ENCODE peak calls at places on chromosomes 2 and 18, in eight cellular contexts. I is brain microvascular endothelial cell, P is IMR-90, U is tibial artery, M is GM20000, R is SK-N-SH, W is Peyer's patch, X is sigmoid colon. B is an unnamed sample.

GRCh38 chr18:56831988-56832387 is 180.8 kb downstream of the WDR7 start:
- DNase-seq in I (peak), P (peak), U (no peak), M (no peak), R (no peak), W (no peak), X (no peak), B (no peak)

GRCh38 chr2:175630319-175631246 is 371.5 kb downstream of the LNPK start:
- DNase-seq in I (no peak), P (no peak), U (no peak), M (no peak), R (no peak), W (no peak), X (no peak), B (no peak)

GRCh38 chr2:217952409-217952808 is 50.4 kb downstream of the TNS1 start:
- DNase-seq in I (no peak), P (no peak), U (peak), M (no peak), R (no peak), W (no peak), X (peak), B (peak)

GRCh38 chr2:152743004-152743403 is 24.6 kb downstream of the ARL6IP6 start:
- DNase-seq in I (no peak), P (no peak), U (no peak), M (peak), R (peak), W (no peak), X (no peak), B (no peak)

GRCh38 chr18:32714571-32715148 is 58.2 kb downstream of the KLHL14 start:
- DNase-seq in I (peak), P (peak), U (no peak), M (peak), R (peak), W (peak), X (no peak), B (no peak)

GRCh38 chr2:48356701-48357322 is 173.1 kb upstream of the STON1 start:
- DNase-seq in I (peak), P (peak), U (no peak), M (peak), R (peak), W (peak), X (no peak), B (no peak)

GRCh38 chr18:60663060-60663989 is 290.8 kb upstream of the MC4R start:
- DNase-seq in I (no peak), P (no peak), U (no peak), M (no peak), R (no peak), W (no peak), X (no peak), B (no peak)

GRCh38 chr2:158894572-158894971 is 73.9 kb upstream of the TANC1 start:
- DNase-seq in I (no peak), P (no peak), U (no peak), M (no peak), R (no peak), W (no peak), X (no peak), B (no peak)

GRCh38 chr2:164992818-164993217 is 37.5 kb upstream of the SLC38A11 start:
- DNase-seq in I (peak), P (peak), U (peak), M (peak), R (peak), W (peak), X (peak), B (no peak)

GRCh38 chr2:234967201-234967873 is 15.5 kb downstream of the SH3BP4 start:
- DNase-seq in I (no peak), P (no peak), U (no peak), M (no peak), R (no peak), W (no peak), X (peak), B (peak)

GRCh38 chr18:74083071-74083954 is 64.3 kb downstream of the FBXO15 start:
- DNase-seq in I (no peak), P (no peak), U (no peak), M (no peak), R (no peak), W (no peak), X (no peak), B (no peak)

GRCh38 chr2:234146087-234146826 is 95.8 kb downstream of the SPP2 start:
- DNase-seq in I (peak), P (peak), U (no peak), M (no peak), R (no peak), W (no peak), X (no peak), B (no peak)

GRCh38 chr2:88824951-88825350 is 133.5 kb downstream of the RPIA start:
- DNase-seq in I (no peak), P (no peak), U (no peak), M (no peak), R (no peak), W (no peak), X (no peak), B (no peak)

GRCh38 chr2:74513605-74514367 is 464 bp upstream of the TLX2 start:
- DNase-seq in I (no peak), P (no peak), U (no peak), M (peak), R (no peak), W (no peak), X (peak), B (no peak)

GRCh38 chr2:44120428-44120827 is 48.2 kb upstream of the PPM1B start:
- DNase-seq in I (peak), P (peak), U (no peak), M (no peak), R (no peak), W (no peak), X (no peak), B (peak)

GRCh38 chr2:218032336-218033171 is 29.8 kb upstream of the TNS1 start:
- DNase-seq in I (no peak), P (no peak), U (no peak), M (peak), R (peak), W (no peak), X (no peak), B (no peak)

GRCh38 chr2:16713011-16713423 is 47.4 kb upstream of the CYRIA start:
- DNase-seq in I (no peak), P (no peak), U (no peak), M (peak), R (no peak), W (peak), X (no peak), B (no peak)

GRCh38 chr18:57970356-57971095 is 73.5 kb upstream of the NEDD4L start:
- DNase-seq in I (no peak), P (no peak), U (no peak), M (no peak), R (no peak), W (no peak), X (no peak), B (no peak)

GRCh38 chr18:59769105-59769865 is 72.1 kb upstream of the CCBE1 start:
- DNase-seq in I (no peak), P (peak), U (peak), M (no peak), R (no peak), W (no peak), X (no peak), B (no peak)

GRCh38 chr18:63025251-63025710 is 294.3 kb downstream of the BCL2 start:
- DNase-seq in I (no peak), P (no peak), U (no peak), M (no peak), R (peak), W (no peak), X (no peak), B (no peak)

GRCh38 chr2:226969412-226969811 is 133.6 kb downstream of the RHBDD1 start:
- DNase-seq in I (no peak), P (peak), U (no peak), M (no peak), R (no peak), W (no peak), X (no peak), B (no peak)

GRCh38 chr18:13256444-13257305 is 38.1 kb downstream of the LDLRAD4 start:
- DNase-seq in I (no peak), P (no peak), U (peak), M (no peak), R (no peak), W (no peak), X (no peak), B (no peak)

GRCh38 chr2:178211460-178211859 is 17.1 kb downstream of the OSBPL6 start:
- DNase-seq in I (no peak), P (no peak), U (no peak), M (no peak), R (no peak), W (no peak), X (no peak), B (no peak)

GRCh38 chr2:178208336-178208735 is 14.0 kb downstream of the OSBPL6 start:
- DNase-seq in I (no peak), P (no peak), U (no peak), M (no peak), R (no peak), W (no peak), X (no peak), B (no peak)

GRCh38 chr2:178211943-178212342 is 17.6 kb downstream of the OSBPL6 start:
- DNase-seq in I (no peak), P (no peak), U (no peak), M (no peak), R (no peak), W (no peak), X (no peak), B (no peak)

GRCh38 chr2:178205853-178206516 is 11.7 kb downstream of the OSBPL6 start:
- DNase-seq in I (peak), P (peak), U (no peak), M (no peak), R (no peak), W (no peak), X (no peak), B (no peak)

DNA sequence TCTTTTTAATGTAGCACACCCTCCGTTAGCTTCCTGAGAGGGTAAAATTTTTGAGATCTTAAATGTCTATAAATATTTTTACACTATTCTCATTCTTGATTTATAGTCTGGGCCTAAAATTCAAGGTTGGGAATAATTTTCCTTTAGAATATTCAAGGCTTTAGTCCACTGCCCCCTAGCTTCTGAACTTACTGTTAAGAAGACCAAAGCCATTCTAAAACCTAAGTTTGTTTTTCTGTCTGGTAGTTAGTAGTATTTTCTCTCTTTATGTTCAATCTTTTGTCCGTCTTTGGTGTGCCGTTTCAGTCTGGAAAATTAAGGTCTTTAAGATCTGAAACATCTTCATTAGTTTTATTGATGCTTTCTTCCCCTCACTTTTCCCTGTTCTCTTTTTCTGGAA is 14.5 kb downstream of the OSBPL6 start:
- DNase-seq in I (no peak), P (peak), U (no peak), M (no peak), R (no peak), W (no peak), X (no peak), B (no peak)
- TF ChIP-seq CTCF in I (peak), P (peak), U (peak), M (no peak), R (peak), W (no peak), X (no peak), B (no peak)

GRCh38 chr2:238308177-238308576 is 12.1 kb upstream of the TRAF3IP1 start:
- DNase-seq in I (no peak), P (no peak), U (no peak), M (no peak), R (no peak), W (no peak), X (peak), B (no peak)
- TF ChIP-seq CTCF in I (peak), P (no peak), U (no peak), M (peak), R (peak), W (no peak), X (no peak), B (peak)

DNA sequence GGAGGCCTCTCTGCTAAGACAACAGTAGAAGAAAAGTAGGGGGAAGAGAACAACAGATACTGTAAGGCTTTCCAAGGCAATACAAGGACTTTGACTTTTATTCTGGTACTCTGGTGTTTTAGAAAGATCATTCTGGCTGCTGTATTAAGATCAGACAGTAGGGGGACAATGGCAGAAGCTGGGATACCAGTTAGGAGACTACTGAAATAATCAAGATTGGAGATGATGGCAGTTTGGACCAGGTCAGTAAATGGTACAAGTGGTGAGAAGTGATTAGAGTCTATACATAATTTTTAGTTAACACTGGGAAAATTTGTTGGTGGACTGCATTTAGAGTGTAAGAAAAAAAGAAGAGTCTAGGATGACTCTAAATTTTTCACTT is 139.7 kb downstream of the ROCK1 start:
- DNase-seq in I (peak), P (peak), U (no peak), M (peak), R (peak), W (no peak), X (no peak), B (no peak)
- TF ChIP-seq CTCF in I (peak), P (peak), U (peak), M (peak), R (peak), W (peak), X (peak), B (peak)

GRCh38 chr2:171882095-171882769 is 11.8 kb downstream of the SLC25A12 start:
- DNase-seq in I (no peak), P (peak), U (no peak), M (no peak), R (no peak), W (no peak), X (no peak), B (no peak)
- TF ChIP-seq CTCF in I (no peak), P (no peak), U (no peak), M (no peak), R (no peak), W (no peak), X (no peak), B (no peak)

GRCh38 chr2:85584857-85585780 is 888 bp downstream of the VAMP5 start:
- DNase-seq in I (no peak), P (peak), U (no peak), M (peak), R (peak), W (no peak), X (peak), B (no peak)

GRCh38 chr2:85584354-85584856 is at the start of gene VAMP5:
- DNase-seq in I (no peak), P (no peak), U (no peak), M (peak), R (peak), W (no peak), X (peak), B (no peak)

GRCh38 chr2:85582467-85582866 is 1.8 kb upstream of the VAMP5 start:
- DNase-seq in I (no peak), P (no peak), U (no peak), M (no peak), R (no peak), W (no peak), X (peak), B (no peak)

GRCh38 chr2:85585781-85586105 is 1.5 kb downstream of the VAMP5 start:
- DNase-seq in I (no peak), P (peak), U (no peak), M (no peak), R (no peak), W (no peak), X (no peak), B (no peak)

DNA sequence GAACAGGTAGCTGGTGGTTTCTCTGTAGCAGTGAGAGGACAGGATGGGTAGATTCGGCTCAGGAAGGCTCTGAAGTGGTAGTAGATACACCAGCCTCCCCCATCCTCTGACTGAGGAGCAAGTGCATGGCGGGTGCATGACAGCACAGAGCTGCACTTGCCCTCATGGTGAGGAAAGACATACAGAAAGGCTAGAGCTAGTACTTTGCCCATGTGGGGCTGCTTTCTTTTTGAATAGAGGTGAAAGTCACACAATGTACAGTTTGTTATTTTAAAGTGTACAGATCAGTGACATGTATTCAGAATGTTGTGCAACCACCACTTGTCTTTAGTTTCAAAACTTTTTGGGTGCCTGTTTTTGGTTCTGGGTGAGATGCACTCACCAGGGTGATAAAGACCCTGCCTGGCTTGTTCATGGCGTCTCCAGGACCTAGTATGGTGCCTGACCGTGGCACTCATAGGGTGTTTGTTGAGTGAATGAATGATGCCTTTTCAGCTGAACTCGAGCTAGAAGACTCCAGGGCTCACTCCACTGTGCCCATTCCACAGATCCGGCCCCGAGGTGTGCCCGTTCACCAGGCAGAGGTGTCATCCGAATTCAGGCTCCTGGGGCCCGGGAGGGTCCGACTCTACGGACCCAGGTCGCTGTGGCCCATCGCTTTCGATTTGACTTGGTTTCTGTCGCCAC is 421 bp upstream of the VAMP5 start:
- DNase-seq in I (no peak), P (no peak), U (no peak), M (no peak), R (no peak), W (peak), X (peak), B (no peak)
- TF ChIP-seq CTCF in I (no peak), P (no peak), U (no peak), M (no peak), R (no peak), W (no peak), X (no peak), B (no peak)

GRCh38 chr2:9796056-9796792 is 47.0 kb upstream of the TAF1B start:
- DNase-seq in I (no peak), P (no peak), U (no peak), M (no peak), R (peak), W (no peak), X (no peak), B (no peak)
- TF ChIP-seq CTCF in I (peak), P (peak), U (no peak), M (no peak), R (no peak), W (no peak), X (no peak), B (peak)

DNA sequence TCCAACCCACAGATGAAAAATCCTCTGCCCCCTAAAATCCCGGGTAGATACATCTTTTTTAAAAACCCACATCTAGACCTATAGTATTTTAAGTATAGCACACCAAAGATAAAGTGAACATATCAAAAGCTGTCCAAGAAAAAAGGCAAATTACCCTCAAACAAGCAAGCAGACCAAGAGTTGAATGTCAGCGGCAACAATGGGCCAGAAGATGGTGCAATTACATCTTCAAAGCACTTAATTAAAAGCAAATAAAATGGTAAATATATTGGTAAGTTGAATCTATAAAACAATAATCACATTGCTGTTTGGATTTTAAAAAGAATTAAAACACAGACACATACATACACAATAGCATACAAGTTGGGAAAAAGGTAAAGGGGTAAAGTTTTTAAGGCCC is 98.5 kb downstream of the MYOM1 start:
- DNase-seq in I (no peak), P (no peak), U (no peak), M (no peak), R (no peak), W (no peak), X (no peak), B (no peak)
- TF ChIP-seq CTCF in I (peak), P (no peak), U (no peak), M (peak), R (peak), W (no peak), X (no peak), B (no peak)

GRCh38 chr2:129903586-129904425 is 75.7 kb upstream of the RAB6C start:
- DNase-seq in I (no peak), P (no peak), U (no peak), M (no peak), R (peak), W (no peak), X (no peak), B (no peak)
- TF ChIP-seq CTCF in I (no peak), P (no peak), U (no peak), M (no peak), R (no peak), W (no peak), X (no peak), B (no peak)

DNA sequence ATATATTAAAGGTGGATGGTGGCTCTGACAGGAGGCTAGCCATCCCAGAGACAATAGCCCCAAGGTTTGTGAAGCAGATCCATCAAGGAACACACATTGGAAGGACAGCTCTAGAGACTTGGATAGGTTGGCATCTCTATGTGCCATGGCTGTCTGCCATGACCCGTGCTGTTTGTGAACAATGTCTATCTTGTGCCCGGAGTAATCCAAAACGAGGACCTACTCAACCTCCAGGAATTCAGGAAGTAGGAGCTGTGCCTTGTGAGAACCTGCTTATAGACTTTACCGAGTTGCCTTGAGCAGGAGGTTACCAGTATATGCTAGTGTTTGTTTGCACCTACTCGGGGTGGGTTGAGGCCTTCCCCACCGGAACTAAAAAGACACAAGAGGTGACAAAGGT is 43.1 kb upstream of the SELENOI start:
- DNase-seq in I (no peak), P (no peak), U (no peak), M (no peak), R (no peak), W (no peak), X (no peak), B (no peak)
- TF ChIP-seq CTCF in I (no peak), P (no peak), U (no peak), M (no peak), R (no peak), W (no peak), X (no peak), B (no peak)